ENCODE peak calls at places on chromosomes 16 and 17, in six cellular contexts. W is endothelial cell of umbilical vein, E is esophagus squamous epithelium, S is stomach, H is Peyer's patch, R is transverse colon. F is an unnamed sample.

GRCh38 chr17:1713878-1714487 is 3.8 kb upstream of the TLCD2 start:
- DNase-seq in W (peak; percentile 43), E (no peak), S (peak; percentile 54), H (peak; percentile 77), R (peak; percentile 71), F (peak; percentile 85)

GRCh38 chr17:15377608-15378007 is 36.2 kb upstream of the TEKT3 start:
- DNase-seq in W (no peak), E (no peak), S (no peak), H (no peak), R (no peak), F (no peak)

GRCh38 chr17:63950940-63951907 is 19.1 kb upstream of the CD79B start:
- DNase-seq in W (no peak), E (no peak), S (peak; percentile 71), H (peak; percentile 70), R (peak; percentile 75), F (no peak)

GRCh38 chr16:57265850-57266530 is 18.5 kb downstream of the PLLP start:
- DNase-seq in W (peak; percentile 83), E (no peak), S (peak; percentile 93), H (peak; percentile 88), R (peak; percentile 82), F (no peak)

GRCh38 chr17:20092292-20092867 is 83.2 kb downstream of the SPECC1 start:
- DNase-seq in W (no peak), E (no peak), S (no peak), H (no peak), R (no peak), F (no peak)

GRCh38 chr17:13415877-13416416 is 185.8 kb downstream of the HS3ST3A1 start:
- DNase-seq in W (no peak), E (no peak), S (no peak), H (no peak), R (peak; percentile 60), F (no peak)

GRCh38 chr17:81384929-81385319 is 10.3 kb upstream of the BAHCC1 start:
- DNase-seq in W (no peak), E (no peak), S (no peak), H (no peak), R (no peak), F (no peak)

GRCh38 chr17:74452027-74452840 is 14.2 kb upstream of the CD300A start:
- DNase-seq in W (no peak), E (no peak), S (no peak), H (peak; percentile 48), R (no peak), F (no peak)

GRCh38 chr17:55996826-55997225 is 156.4 kb upstream of the ANKFN1 start:
- DNase-seq in W (no peak), E (no peak), S (no peak), H (no peak), R (no peak), F (no peak)

GRCh38 chr16:22296225-22297113 is 740 bp upstream of the POLR3E start:
- DNase-seq in W (peak; percentile 32), E (no peak), S (no peak), H (no peak), R (no peak), F (no peak)

GRCh38 chr16:68737730-68738590 is 868 bp downstream of the CDH1 start:
- DNase-seq in W (no peak), E (no peak), S (peak; percentile 87), H (peak; percentile 90), R (peak; percentile 86), F (no peak)

GRCh38 chr16:21083729-21084268 is 66.8 kb downstream of the DNAH3 start:
- DNase-seq in W (peak; percentile 66), E (no peak), S (peak; percentile 71), H (peak; percentile 68), R (peak; percentile 71), F (no peak)

GRCh38 chr17:79793924-79794304 is 3.0 kb downstream of the CBX8 start:
- DNase-seq in W (peak; percentile 39), E (no peak), S (no peak), H (no peak), R (no peak), F (no peak)

GRCh38 chr17:17363638-17364337 is 60.6 kb downstream of the NT5M start:
- DNase-seq in W (no peak), E (no peak), S (no peak), H (peak; percentile 66), R (peak; percentile 41), F (no peak)

GRCh38 chr17:47819475-47819874 is 2.1 kb downstream of the OSBPL7 start:
- DNase-seq in W (no peak), E (no peak), S (no peak), H (no peak), R (no peak), F (no peak)

GRCh38 chr17:38560503-38561318 is 45.0 kb downstream of the SRCIN1 start:
- DNase-seq in W (peak; percentile 32), E (no peak), S (no peak), H (no peak), R (no peak), F (no peak)

GRCh38 chr17:34841467-34841866 is 119.8 kb downstream of the CCT6B start:
- DNase-seq in W (no peak), E (no peak), S (no peak), H (no peak), R (no peak), F (no peak)

GRCh38 chr16:86604436-86605220 is 26.3 kb downstream of the FOXL1 start:
- DNase-seq in W (no peak), E (no peak), S (no peak), H (no peak), R (no peak), F (no peak)

GRCh38 chr16:20310421-20311395 is 16.6 kb downstream of the GP2 start:
- DNase-seq in W (no peak), E (no peak), S (no peak), H (no peak), R (no peak), F (no peak)

GRCh38 chr17:75854881-75855309 is 240 bp downstream of the WBP2 start:
- DNase-seq in W (no peak), E (no peak), S (no peak), H (peak; percentile 64), R (no peak), F (no peak)
- TF ChIP-seq CTCF in W (no peak), E (no peak), S (no peak), H (no peak), R (no peak), F (no peak)

DNA sequence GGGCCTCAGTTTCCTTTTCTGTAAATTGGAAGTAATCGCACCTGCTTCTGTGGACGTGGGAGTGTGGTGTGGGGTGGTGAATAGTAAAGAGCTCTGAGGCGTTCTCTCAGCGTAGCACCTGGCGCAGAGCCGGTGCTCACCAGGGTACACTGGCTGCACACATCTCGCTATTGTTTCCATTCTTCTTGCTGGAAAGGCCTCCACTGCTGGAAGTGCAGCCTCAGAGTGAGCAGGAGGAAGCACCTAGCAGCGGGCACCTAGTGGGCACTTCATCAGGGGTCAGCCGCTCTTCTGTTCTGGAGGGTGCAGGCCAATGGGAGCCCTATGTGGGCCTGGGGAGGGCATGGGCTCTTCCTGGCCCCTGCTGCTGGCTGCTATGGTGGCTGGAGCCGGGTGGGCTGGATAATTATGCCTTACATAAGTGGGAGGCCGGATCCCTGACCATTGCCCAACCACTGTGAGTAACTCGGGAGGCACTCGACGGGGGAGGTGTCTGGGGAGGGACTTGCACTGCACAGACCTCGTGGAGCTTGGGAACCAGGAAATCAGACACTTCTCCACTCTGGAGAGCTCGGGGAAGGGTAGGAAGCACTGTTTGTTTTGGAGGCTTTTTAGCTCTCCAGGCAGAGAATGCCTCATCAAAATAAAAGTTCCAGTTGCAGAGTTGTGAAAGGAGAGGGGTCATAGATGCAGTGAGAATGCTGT is 1.7 kb downstream of the MAP2K3 start:
- DNase-seq in W (peak; percentile 94), E (peak; percentile 64), S (peak; percentile 91), H (peak; percentile 87), R (peak; percentile 92), F (peak; percentile 99)
- TF ChIP-seq POLR2A in W (no peak), E (no peak), S (peak; percentile 40), H (peak; percentile 88), R (peak; percentile 87), F (no peak)

GRCh38 chr17:69470702-69471101 is 56.2 kb downstream of the MAP2K6 start:
- DNase-seq in W (no peak), E (no peak), S (no peak), H (no peak), R (peak; percentile 70), F (no peak)

GRCh38 chr17:69474171-69474831 is 59.8 kb downstream of the MAP2K6 start:
- DNase-seq in W (no peak), E (no peak), S (no peak), H (no peak), R (no peak), F (no peak)

GRCh38 chr17:69468211-69468610 is 53.7 kb downstream of the MAP2K6 start:
- DNase-seq in W (no peak), E (no peak), S (no peak), H (no peak), R (no peak), F (no peak)

GRCh38 chr17:69473801-69474170 is 59.3 kb downstream of the MAP2K6 start:
- DNase-seq in W (no peak), E (no peak), S (no peak), H (no peak), R (no peak), F (no peak)

DNA sequence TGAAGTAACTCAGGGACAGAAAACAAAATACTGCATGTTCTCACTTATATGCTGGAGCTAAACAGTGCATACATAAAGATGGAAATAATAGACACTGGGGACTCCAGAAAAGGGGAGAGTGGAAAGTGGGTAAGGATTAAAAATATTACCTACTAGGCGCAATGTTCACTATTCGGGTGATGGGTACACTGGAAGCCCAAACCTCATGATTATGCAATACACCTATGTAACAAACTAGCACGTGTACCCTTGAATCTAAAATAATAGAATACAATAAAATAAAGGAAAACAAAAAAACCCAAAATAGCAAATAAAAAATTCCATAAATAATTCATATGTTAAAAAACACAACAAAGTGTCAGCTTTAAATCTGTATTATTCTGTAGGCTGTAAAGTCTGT is 56.9 kb downstream of the MAP2K6 start:
- DNase-seq in W (no peak), E (no peak), S (no peak), H (no peak), R (no peak), F (no peak)
- TF ChIP-seq CTCF in W (no peak), E (no peak), S (no peak), H (no peak), R (no peak), F (no peak)

GRCh38 chr16:50252874-50253510 is 13.4 kb upstream of the ADCY7 start:
- DNase-seq in W (no peak), E (no peak), S (no peak), H (no peak), R (no peak), F (no peak)

GRCh38 chr16:50252082-50252611 is 14.2 kb upstream of the ADCY7 start:
- DNase-seq in W (no peak), E (no peak), S (no peak), H (no peak), R (no peak), F (no peak)

GRCh38 chr16:50255538-50255937 is 10.8 kb upstream of the ADCY7 start:
- DNase-seq in W (no peak), E (no peak), S (no peak), H (no peak), R (no peak), F (no peak)

GRCh38 chr16:50253511-50253903 is 12.8 kb upstream of the ADCY7 start:
- DNase-seq in W (no peak), E (no peak), S (no peak), H (peak; percentile 36), R (no peak), F (no peak)

DNA sequence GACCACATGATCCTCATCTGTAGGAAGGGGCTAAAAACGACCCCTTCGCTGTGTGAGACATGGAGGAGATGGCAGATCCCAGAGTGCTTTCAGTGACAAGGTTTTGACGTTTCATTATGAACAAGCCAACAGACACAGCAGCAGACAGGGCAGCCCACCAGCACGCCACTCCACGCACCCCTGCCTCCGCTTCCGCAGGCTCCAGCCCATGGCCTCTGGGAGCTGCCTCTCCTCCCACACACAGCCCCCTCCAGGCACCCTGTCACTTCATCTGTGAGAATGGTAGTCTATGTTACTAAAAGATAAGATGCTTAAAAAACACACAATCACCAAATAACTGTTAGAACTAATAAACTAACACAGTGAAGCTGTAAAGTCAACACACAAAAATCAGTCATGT is 12.3 kb upstream of the ADCY7 start:
- DNase-seq in W (no peak), E (no peak), S (no peak), H (peak; percentile 34), R (no peak), F (no peak)
- TF ChIP-seq POLR2A in W (no peak), E (no peak), S (no peak), H (no peak), R (no peak), F (no peak)

F was measured in vagina.